ENCODE peak calls at places on chromosomes 11 and 22, in nine cellular contexts. W, V, A, H, S, E, B, P and M are unnamed samples.

GRCh38 chr22:20422965-20423635 is 14.5 kb downstream of the SCARF2 start:
- DNase-seq in B (no peak), V (peak; percentile 72), A (no peak), W (peak; percentile 68), S (no peak), P (no peak), E (no peak), H (no peak), M (peak; percentile 82)

GRCh38 chr11:120197977-120198376 is 12.9 kb upstream of the OAF start:
- DNase-seq in S (no peak), W (no peak), E (no peak), A (no peak), B (no peak), V (no peak), P (no peak), H (no peak), M (no peak)

GRCh38 chr22:31241936-31242335 is 29.8 kb downstream of the LIMK2 start:
- DNase-seq in P (no peak), B (no peak), A (peak; percentile 41), E (no peak), W (no peak), S (no peak), H (no peak), V (no peak), M (no peak)

GRCh38 chr22:36029406-36029755 is 757 bp upstream of the RBFOX2 start:
- DNase-seq in A (no peak), H (no peak), S (no peak), B (no peak), V (no peak), E (no peak), P (no peak), W (no peak), M (no peak)

GRCh38 chr11:120339394-120339890 is 3.2 kb downstream of the ARHGEF12 start:
- DNase-seq in B (peak; percentile 14), S (no peak), E (no peak), H (peak; percentile 69), V (peak; percentile 67), P (peak; percentile 51), A (no peak), W (no peak), M (no peak)

GRCh38 chr22:21796863-21797262 is 61.3 kb upstream of the YPEL1 start:
- DNase-seq in V (no peak), P (no peak), S (no peak), H (no peak), E (no peak), W (peak; percentile 31), A (no peak), B (no peak), M (no peak)

GRCh38 chr22:31681625-31682345 is 19.8 kb upstream of the PISD start:
- DNase-seq in B (no peak), A (peak; percentile 33), P (no peak), V (no peak), H (no peak), S (no peak), W (no peak), E (no peak), M (peak; percentile 52)

GRCh38 chr11:88345408-88345807 is 7.9 kb upstream of the CTSC start:
- DNase-seq in V (no peak), H (no peak), A (no peak), P (no peak), B (no peak), W (no peak), S (no peak), E (no peak), M (no peak)

GRCh38 chr11:113387605-113388211 is at the start of gene ANKK1:
- DNase-seq in H (peak; percentile 35), S (no peak), P (no peak), A (no peak), B (peak; percentile 49), W (peak; percentile 29), V (no peak), E (no peak), M (no peak)

GRCh38 chr22:37827056-37827455 is 3.9 kb downstream of the GALR3 start:
- DNase-seq in V (peak; percentile 64), S (no peak), P (no peak), W (no peak), A (no peak), E (no peak), B (no peak), H (no peak), M (no peak)

GRCh38 chr11:35142481-35143207 is 3.7 kb downstream of the CD44 start:
- DNase-seq in S (no peak), P (no peak), E (no peak), H (no peak), A (no peak), W (peak; percentile 30), V (no peak), B (peak; percentile 17), M (no peak)

GRCh38 chr11:115357066-115357465 is 147.1 kb downstream of the CADM1 start:
- DNase-seq in E (no peak), P (no peak), V (peak; percentile 6), W (no peak), A (no peak), S (no peak), H (no peak), B (no peak), M (no peak)

GRCh38 chr11:134711563-134711962 is 299.5 kb upstream of the B3GAT1 start:
- DNase-seq in V (no peak), A (no peak), P (no peak), H (no peak), S (no peak), B (no peak), E (no peak), W (no peak), M (no peak)

GRCh38 chr22:44404341-44405020 is 91.7 kb upstream of the SHISAL1 start:
- DNase-seq in H (no peak), P (no peak), W (no peak), S (no peak), V (no peak), A (no peak), B (no peak), E (peak; percentile 27), M (peak; percentile 68)

GRCh38 chr22:36355362-36355761 is 32.4 kb downstream of the MYH9 start:
- DNase-seq in A (no peak), E (no peak), S (no peak), W (no peak), V (no peak), B (no peak), P (no peak), H (no peak), M (no peak)

GRCh38 chr11:93213622-93214021 is 15.8 kb upstream of the SLC36A4 start:
- DNase-seq in V (no peak), A (no peak), P (no peak), W (no peak), E (no peak), S (no peak), B (no peak), H (no peak), M (no peak)

GRCh38 chr11:21142007-21142406 is 472.6 kb downstream of the NELL1 start:
- DNase-seq in H (peak; percentile 47), E (no peak), S (peak; percentile 4), P (no peak), W (no peak), V (no peak), A (no peak), B (peak; percentile 30), M (no peak)

GRCh38 chr22:38923463-38924196 is 33.8 kb upstream of the APOBEC3A start:
- DNase-seq in H (peak; percentile 28), S (peak; percentile 93), P (peak; percentile 57), V (peak; percentile 83), B (peak; percentile 92), E (no peak), W (peak; percentile 75), A (peak; percentile 8), M (no peak)

GRCh38 chr11:122642971-122643370 is 12.6 kb upstream of the UBASH3B start:
- DNase-seq in W (no peak), S (peak; percentile 88), E (no peak), P (no peak), H (no peak), V (no peak), A (no peak), B (no peak), M (no peak)

DNA sequence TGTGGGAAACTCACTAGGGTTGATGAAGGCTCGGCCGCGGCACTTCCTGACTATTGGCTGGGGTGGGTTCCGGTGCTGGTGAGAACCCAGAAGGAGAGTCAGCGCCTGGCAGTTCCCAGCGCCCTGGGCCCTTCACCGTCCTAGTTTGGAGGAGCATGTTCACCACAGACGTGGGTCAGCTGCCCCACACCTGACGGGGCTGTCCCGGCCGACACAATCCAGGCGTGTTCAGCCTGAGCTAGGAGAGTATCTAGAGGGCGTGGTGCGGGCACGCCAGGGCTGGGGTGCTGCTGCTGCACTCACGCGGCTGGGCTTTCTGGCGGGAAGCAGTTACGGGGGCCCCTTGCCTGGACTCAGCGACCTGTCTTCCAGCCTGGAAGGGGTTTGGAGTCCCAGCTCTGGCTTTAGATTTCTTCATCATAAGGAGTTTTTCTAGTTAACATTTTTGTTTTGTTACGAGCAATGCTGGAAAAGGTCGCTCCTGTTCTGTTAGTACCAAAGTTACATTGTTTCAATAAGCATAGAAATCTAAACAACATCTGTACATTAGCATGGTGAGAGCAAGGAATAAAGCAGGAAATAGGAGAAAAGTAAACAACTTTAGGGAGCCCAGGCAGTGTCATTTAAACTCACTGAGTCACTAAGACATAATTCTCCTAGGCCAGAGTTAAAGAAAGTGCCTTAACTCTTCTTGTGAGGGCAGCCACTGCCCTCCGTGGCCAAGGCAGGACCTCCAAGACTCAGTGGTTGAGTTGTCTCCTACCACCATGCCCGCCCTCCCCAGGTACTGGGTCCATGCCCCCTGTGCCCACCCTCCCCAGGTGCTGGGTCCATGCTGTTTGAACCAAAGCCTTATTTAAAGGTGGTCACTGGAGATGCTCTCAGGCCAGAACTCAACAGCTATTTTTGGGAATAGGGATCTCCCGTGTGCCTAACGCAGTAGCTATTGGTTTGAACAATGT is 12.1 kb upstream of the ADORA2A start:
- DNase-seq in W (no peak), S (no peak), H (no peak), B (no peak), P (no peak), A (no peak), V (no peak), E (no peak), M (no peak)
- TF ChIP-seq CTCF in W (no peak), S (no peak), H (no peak), B (no peak), P (no peak), A (no peak), V (no peak), E (no peak), M (no peak)

GRCh38 chr11:25838918-25839611 is 492.9 kb upstream of the ANO3 start:
- DNase-seq in W (no peak), S (no peak), E (no peak), V (no peak), A (no peak), P (no peak), B (no peak), H (no peak), M (no peak)
- TF ChIP-seq CTCF in W (no peak), S (no peak), E (no peak), V (no peak), A (no peak), P (no peak), B (no peak), H (no peak), M (peak; percentile 9)

GRCh38 chr11:96050435-96051182 is 126.7 kb upstream of the MTMR2 start:
- DNase-seq in B (peak; percentile 91), V (no peak), E (no peak), P (no peak), S (peak; percentile 9), W (no peak), A (no peak), H (peak; percentile 38), M (no peak)
- TF ChIP-seq CTCF in B (no peak), V (no peak), E (no peak), P (no peak), S (no peak), W (no peak), A (no peak), H (peak; percentile 34), M (peak; percentile 30)

GRCh38 chr22:43186272-43187170 is at the start of gene TTLL12:
- DNase-seq in H (peak; percentile 83), S (peak; percentile 36), A (no peak), E (peak; percentile 45), P (no peak), V (peak; percentile 50), W (peak; percentile 66), B (peak; percentile 71), M (peak; percentile 69)
- TF ChIP-seq CTCF in H (no peak), S (no peak), A (no peak), E (no peak), P (no peak), V (no peak), W (no peak), B (no peak), M (peak; percentile 48)